ENCODE peak calls at places on chromosomes 12 and 14, in seven cellular contexts. T is stimulated activated CD4-positive, alpha-beta T cell treated with anti-CD3 and anti-CD28 coated beads, Interleukin-12 subunit alpha, Interleukin-12 subunit beta, amount 100 ng/mL, for 4 hours; P is AG08395; X is mucosa of gallbladder; A is PC-9; D is activated naive CD8-positive, alpha-beta T cell treated with anti-CD3 and anti-CD28 coated beads for 36 hours; W is mammary epithelial cell. N is an unnamed sample.
A peak's percentile ranks its signal among the peaks of the same experiment; 100 is the strongest.

GRCh38 chr14:89394920-89395319 is 22.1 kb downstream of the FOXN3 start:
- DNase-seq in T (no peak), P (no peak), X (no peak), A (no peak), D (no peak), W (no peak), N (no peak)

GRCh38 chr12:126021675-126022074 is 956.4 kb downstream of the AACS start:
- DNase-seq in T (no peak), P (no peak), X (no peak), A (no peak), D (no peak), W (no peak), N (no peak)

GRCh38 chr12:83461326-83461985 is 774.8 kb downstream of the TMTC2 start:
- DNase-seq in T (no peak), P (no peak), X (no peak), A (no peak), D (no peak), W (no peak), N (no peak)

GRCh38 chr14:36021926-36022325 is 154.6 kb downstream of the PTCSC3 start:
- DNase-seq in T (no peak), P (no peak), X (no peak), A (no peak), D (no peak), W (no peak), N (no peak)

GRCh38 chr14:33987565-33988080 is 36.7 kb upstream of the EGLN3 start:
- DNase-seq in T (no peak), P (no peak), X (no peak), A (no peak), D (no peak), W (no peak), N (no peak)

GRCh38 chr12:108515916-108516315 is 839 bp downstream of the FICD start:
- DNase-seq in T (no peak), P (no peak), X (no peak), A (no peak), D (no peak), W (no peak), N (no peak)

GRCh38 chr14:74618078-74618952 is 6.3 kb upstream of the LTBP2 start:
- DNase-seq in T (peak; percentile 24), P (no peak), X (peak; percentile 66), A (peak; percentile 67), D (peak; percentile 74), W (peak; percentile 72), N (peak; percentile 31)

GRCh38 chr14:51564986-51565604 is 86.6 kb upstream of the FRMD6 start:
- DNase-seq in T (no peak), P (peak; percentile 25), X (peak; percentile 52), A (peak; percentile 72), D (no peak), W (peak; percentile 79), N (no peak)

GRCh38 chr14:98234208-98234607 is 1037.8 kb downstream of the BCL11B start:
- DNase-seq in T (no peak), P (no peak), X (no peak), A (no peak), D (no peak), W (peak; percentile 85), N (no peak)

GRCh38 chr12:82019533-82019932 is 260.4 kb upstream of the PPFIA2 start:
- DNase-seq in T (no peak), P (no peak), X (no peak), A (no peak), D (no peak), W (no peak), N (no peak)

GRCh38 chr12:97312570-97313135 is 150.0 kb upstream of the RMST start:
- DNase-seq in T (no peak), P (no peak), X (no peak), A (no peak), D (no peak), W (no peak), N (no peak)

GRCh38 chr14:78005325-78005724 is 164.8 kb upstream of the NRXN3 start:
- DNase-seq in T (no peak), P (no peak), X (no peak), A (no peak), D (no peak), W (peak; percentile 91), N (peak; percentile 48)

GRCh38 chr14:72715910-72716268 is 178.0 kb downstream of the DPF3 start:
- DNase-seq in T (no peak), P (no peak), X (no peak), A (no peak), D (no peak), W (no peak), N (peak; percentile 44)

GRCh38 chr14:76257111-76257803 is 105.5 kb downstream of the GPATCH2L start:
- DNase-seq in T (no peak), P (no peak), X (no peak), A (no peak), D (no peak), W (no peak), N (no peak)

GRCh38 chr12:78787576-78787975 is 77.0 kb upstream of the SYT1 start:
- DNase-seq in T (no peak), P (no peak), X (no peak), A (no peak), D (no peak), W (no peak), N (no peak)

GRCh38 chr14:80164991-80165390 is 46.3 kb downstream of the DIO2 start:
- DNase-seq in T (no peak), P (no peak), X (no peak), A (no peak), D (no peak), W (peak; percentile 71), N (no peak)

GRCh38 chr12:80269953-80270552 is 170.7 kb downstream of the OTOGL start:
- DNase-seq in T (no peak), P (peak; percentile 39), X (no peak), A (no peak), D (no peak), W (peak; percentile 16), N (no peak)

GRCh38 chr12:104215638-104216297 is at the start of gene TXNRD1:
- DNase-seq in T (peak; percentile 82), P (no peak), X (peak; percentile 80), A (peak; percentile 90), D (peak; percentile 90), W (peak; percentile 58), N (peak; percentile 82)

GRCh38 chr14:105050551-105050897 is 14.7 kb downstream of the GPR132 start:
- DNase-seq in T (no peak), P (peak; percentile 38), X (peak; percentile 89), A (peak; percentile 81), D (no peak), W (peak; percentile 65), N (no peak)

GRCh38 chr14:49861923-49862673 is 9.5 kb upstream of the NEMF start:
- DNase-seq in T (peak; percentile 74), P (peak; percentile 63), X (peak; percentile 90), A (peak; percentile 81), D (peak; percentile 78), W (peak; percentile 79), N (peak; percentile 56)

GRCh38 chr12:131834798-131835615 is 6.8 kb downstream of the MMP17 start:
- DNase-seq in T (no peak), P (no peak), X (no peak), A (peak; percentile 44), D (no peak), W (no peak), N (no peak)

GRCh38 chr12:65556676-65557424 is 267.4 kb upstream of the HMGA2 start:
- DNase-seq in T (peak; percentile 61), P (peak; percentile 84), X (peak; percentile 77), A (peak; percentile 82), D (peak; percentile 64), W (peak; percentile 94), N (peak; percentile 68)

GRCh38 chr14:77301103-77301502 is 19.6 kb downstream of the POMT2 start:
- DNase-seq in T (peak; percentile 44), P (peak; percentile 80), X (peak; percentile 79), A (peak; percentile 49), D (peak; percentile 36), W (peak; percentile 52), N (peak; percentile 38)

GRCh38 chr12:132660047-132660446 is 27.1 kb downstream of the POLE start:
- DNase-seq in T (no peak), P (no peak), X (no peak), A (no peak), D (no peak), W (no peak), N (no peak)

GRCh38 chr12:26734510-26735248 is 98.3 kb downstream of the ITPR2 start:
- DNase-seq in T (no peak), P (no peak), X (no peak), A (no peak), D (no peak), W (no peak), N (no peak)

GRCh38 chr14:99729991-99730875 is 46.1 kb downstream of the CYP46A1 start:
- DNase-seq in T (peak; percentile 74), P (peak; percentile 81), X (peak; percentile 69), A (peak; percentile 43), D (peak; percentile 75), W (no peak), N (peak; percentile 33)

GRCh38 chr12:121828306-121828705 is 24.5 kb downstream of the SETD1B start:
- DNase-seq in T (no peak), P (no peak), X (no peak), A (no peak), D (no peak), W (no peak), N (no peak)

GRCh38 chr12:121811434-121812319 is 7.9 kb downstream of the SETD1B start:
- DNase-seq in T (peak; percentile 69), P (peak; percentile 86), X (no peak), A (peak; percentile 80), D (peak; percentile 82), W (peak; percentile 43), N (peak; percentile 72)

GRCh38 chr12:102374190-102374589 is 106.2 kb downstream of the IGF1 start:
- DNase-seq in T (no peak), P (no peak), X (no peak), A (no peak), D (no peak), W (no peak), N (no peak)

GRCh38 chr14:64826333-64826732 is 53.4 kb downstream of the SPTB start:
- DNase-seq in T (no peak), P (no peak), X (no peak), A (no peak), D (no peak), W (no peak), N (no peak)

GRCh38 chr14:98229676-98230366 is 1042.2 kb downstream of the BCL11B start:
- DNase-seq in T (no peak), P (no peak), X (no peak), A (no peak), D (no peak), W (no peak), N (no peak)

GRCh38 chr12:123150804-123151678 is at the start of gene PITPNM2:
- DNase-seq in T (peak; percentile 62), P (peak; percentile 79), X (peak; percentile 42), A (peak; percentile 57), D (peak; percentile 76), W (peak; percentile 57), N (peak; percentile 67)

GRCh38 chr14:34754687-34755086 is 40.3 kb upstream of the CFL2 start:
- DNase-seq in T (no peak), P (no peak), X (no peak), A (no peak), D (no peak), W (no peak), N (no peak)